ENCODE peak calls at places on chromosomes 3 and 15, in four cellular contexts. J is progenitor cell of endocrine pancreas, K is left ventricle myocardium superior, Z is GM19239. X is an unnamed sample.
A peak's percentile ranks its signal among the peaks of the same experiment; 100 is the strongest.

GRCh38 chr3:174035317-174035886 is 637.9 kb downstream of the NLGN1 start:
- DNase-seq in J (no peak), K (no peak), Z (no peak), X (no peak)

GRCh38 chr3:130621824-130622223 is 104.8 kb downstream of the COL6A6 start:
- DNase-seq in J (no peak), K (no peak), Z (no peak), X (no peak)

GRCh38 chr3:111691293-111691909 is 96.3 kb upstream of the ZBED2 start:
- DNase-seq in J (no peak), K (no peak), Z (no peak), X (no peak)

GRCh38 chr3:40299721-40300335 is 9.7 kb upstream of the EIF1B start:
- DNase-seq in J (no peak), K (no peak), Z (no peak), X (no peak)

GRCh38 chr3:149401215-149401925 is 23.9 kb upstream of the TM4SF1 start:
- DNase-seq in J (no peak), K (no peak), Z (no peak), X (no peak)

GRCh38 chr15:81073796-81074195 is 60.3 kb upstream of the CFAP161 start:
- DNase-seq in J (no peak), K (no peak), Z (no peak), X (no peak)

GRCh38 chr3:61032991-61033390 is 218.3 kb downstream of the FHIT start:
- DNase-seq in J (no peak), K (no peak), Z (no peak), X (no peak)

GRCh38 chr3:192802957-192803899 is 75.9 kb upstream of the FGF12 start:
- DNase-seq in J (no peak), K (no peak), Z (peak; percentile 36), X (no peak)

GRCh38 chr3:194296832-194297666 is 54.1 kb downstream of the CPN2 start:
- DNase-seq in J (peak; percentile 52), K (peak; percentile 58), Z (no peak), X (peak; percentile 68)

GRCh38 chr3:150497956-150498355 is 48.3 kb downstream of the SERP1 start:
- DNase-seq in J (no peak), K (no peak), Z (no peak), X (no peak)

GRCh38 chr3:141523615-141524375 is 37.0 kb downstream of the RASA2 start:
- DNase-seq in J (no peak), K (no peak), Z (no peak), X (no peak)

GRCh38 chr3:108053025-108053424 is 37.8 kb downstream of the CD47 start:
- DNase-seq in J (no peak), K (no peak), Z (no peak), X (no peak)

GRCh38 chr3:69282191-69282590 is 103.7 kb downstream of the FRMD4B start:
- DNase-seq in J (no peak), K (no peak), Z (no peak), X (no peak)

GRCh38 chr3:179067839-179068238 is 3.8 kb downstream of the ZMAT3 start:
- DNase-seq in J (no peak), K (no peak), Z (no peak), X (no peak)

X was measured in tibial artery.